ENCODE peak calls at places on chromosomes 5 and 9, in five cellular contexts. F is D721Med, S is NCI-H2171, B is B cell, E is AG04450. W is an unnamed sample.

GRCh38 chr5:181187500-181188213 is 17.3 kb downstream of the TRIM7 start:
- DNase-seq in F (no peak), S (no peak), B (no peak), E (peak; percentile 55), W (peak; percentile 59)

GRCh38 chr5:146340260-146341081 is 1.8 kb downstream of the POU4F3 start:
- DNase-seq in F (no peak), S (no peak), B (no peak), E (peak; percentile 10), W (peak; percentile 55)

GRCh38 chr9:99180662-99181061 is 41.1 kb downstream of the ALG2 start:
- DNase-seq in F (no peak), S (no peak), B (no peak), E (no peak), W (no peak)

GRCh38 chr9:26685857-26686256 is 206.7 kb downstream of the CAAP1 start:
- DNase-seq in F (no peak), S (no peak), B (no peak), E (no peak), W (no peak)

GRCh38 chr5:68542207-68542606 is 326.7 kb downstream of the PIK3R1 start:
- DNase-seq in F (no peak), S (no peak), B (no peak), E (no peak), W (no peak)

GRCh38 chr5:74648835-74649286 is 8.3 kb upstream of the ENC1 start:
- DNase-seq in F (peak; percentile 32), S (no peak), B (peak; percentile 64), E (no peak), W (no peak)

GRCh38 chr5:132483101-132483500 is 7.5 kb downstream of the IRF1 start:
- DNase-seq in F (no peak), S (no peak), B (no peak), E (no peak), W (no peak)

GRCh38 chr5:142959683-142960308 is 189.6 kb downstream of the ARHGAP26 start:
- DNase-seq in F (no peak), S (no peak), B (no peak), E (no peak), W (no peak)

GRCh38 chr5:178688551-178688950 is 41.9 kb downstream of the ZNF354A start:
- DNase-seq in F (no peak), S (no peak), B (no peak), E (no peak), W (no peak)

GRCh38 chr5:32690153-32690552 is 21.0 kb upstream of the NPR3 start:
- DNase-seq in F (no peak), S (no peak), B (no peak), E (no peak), W (no peak)

GRCh38 chr5:96093890-96094381 is 132.3 kb upstream of the ELL2 start:
- DNase-seq in F (no peak), S (no peak), B (no peak), E (no peak), W (no peak)

GRCh38 chr9:129506892-129507291 is 114.0 kb downstream of the C9orf50 start:
- DNase-seq in F (no peak), S (no peak), B (no peak), E (no peak), W (no peak)

GRCh38 chr9:126797903-126798302 is 6.9 kb upstream of the ZBTB43 start:
- DNase-seq in F (no peak), S (no peak), B (no peak), E (no peak), W (no peak)

GRCh38 chr5:127941646-127942045 is 141.9 kb upstream of the SLC12A2 start:
- DNase-seq in F (no peak), S (peak; percentile 54), B (no peak), E (no peak), W (no peak)

GRCh38 chr9:89919171-89919681 is 314.4 kb downstream of the GADD45G start:
- DNase-seq in F (no peak), S (no peak), B (peak; percentile 40), E (no peak), W (peak; percentile 63)

GRCh38 chr9:4788703-4789102 is 4.0 kb upstream of the RCL1 start:
- DNase-seq in F (no peak), S (peak; percentile 52), B (no peak), E (no peak), W (no peak)

GRCh38 chr5:9339206-9339818 is 206.6 kb downstream of the SEMA5A start:
- DNase-seq in F (no peak), S (peak; percentile 3), B (no peak), E (no peak), W (no peak)

GRCh38 chr9:115146581-115147021 is 28.6 kb upstream of the TNC start:
- DNase-seq in F (no peak), S (no peak), B (no peak), E (peak; percentile 85), W (no peak)

GRCh38 chr5:11724947-11725346 is 179.3 kb downstream of the CTNND2 start:
- DNase-seq in F (no peak), S (no peak), B (no peak), E (no peak), W (no peak)

GRCh38 chr5:180119886-180120220 is 48.3 kb upstream of the RNF130 start:
- DNase-seq in F (no peak), S (no peak), B (no peak), E (no peak), W (no peak)

GRCh38 chr5:138339086-138339456 is 1.0 kb downstream of the FAM53C start:
- DNase-seq in F (no peak), S (no peak), B (no peak), E (no peak), W (no peak)

GRCh38 chr5:78677777-78678668 is 29.5 kb upstream of the LHFPL2 start:
- DNase-seq in F (no peak), S (no peak), B (no peak), E (peak; percentile 89), W (peak; percentile 81)

GRCh38 chr9:100452894-100453293 is 20.1 kb upstream of the TMEFF1 start:
- DNase-seq in F (no peak), S (no peak), B (no peak), E (no peak), W (no peak)

GRCh38 chr5:153777681-153778080 is 261.0 kb downstream of the FAM114A2 start:
- DNase-seq in F (no peak), S (no peak), B (no peak), E (no peak), W (no peak)

GRCh38 chr5:133128066-133128465 is 76.3 kb downstream of the HSPA4 start:
- DNase-seq in F (no peak), S (no peak), B (no peak), E (no peak), W (no peak)

GRCh38 chr5:149113669-149114068 is 27.6 kb upstream of the ABLIM3 start:
- DNase-seq in F (no peak), S (no peak), B (no peak), E (peak; percentile 46), W (no peak)

W was measured in heart left ventricle.